ENCODE peak calls at places on chromosomes 1 and 21, in seven cellular contexts. G, L, P, N, M, T and D are unnamed samples.

GRCh38 chr21:39737376-39738000 is 7.5 kb upstream of the IGSF5 start:
- DNase-seq in G (no peak), L (no peak), P (no peak), N (no peak), M (no peak), T (no peak), D (no peak)

GRCh38 chr1:64228181-64228957 is 24.9 kb downstream of the UBE2U start:
- DNase-seq in G (no peak), L (no peak), P (no peak), N (no peak), M (peak), T (no peak), D (no peak)

GRCh38 chr1:215957692-215958091 is 390.6 kb downstream of the KCTD3 start:
- DNase-seq in G (no peak), L (no peak), P (no peak), N (no peak), M (peak), T (no peak), D (no peak)

GRCh38 chr1:37682334-37682987 is 9.9 kb upstream of the CDCA8 start:
- DNase-seq in G (peak), L (peak), P (peak), N (peak), M (peak), T (peak), D (peak)

GRCh38 chr21:29849735-29850176 is 90.0 kb downstream of the GRIK1 start:
- DNase-seq in G (peak), L (no peak), P (no peak), N (peak), M (peak), T (peak), D (peak)

GRCh38 chr1:236394905-236395779 is 1.1 kb downstream of the EDARADD start:
- DNase-seq in G (peak), L (peak), P (no peak), N (no peak), M (no peak), T (peak), D (no peak)

GRCh38 chr1:157147906-157148717 is 9.9 kb upstream of the ETV3 start:
- DNase-seq in G (no peak), L (no peak), P (no peak), N (no peak), M (peak), T (no peak), D (no peak)

GRCh38 chr1:226644541-226645176 is 94.4 kb downstream of the ITPKB start:
- DNase-seq in G (no peak), L (no peak), P (no peak), N (no peak), M (peak), T (no peak), D (no peak)

GRCh38 chr1:51946300-51946699 is 44.2 kb downstream of the RAB3B start:
- DNase-seq in G (no peak), L (no peak), P (no peak), N (no peak), M (peak), T (no peak), D (no peak)

GRCh38 chr21:33230518-33231324 is 983 bp downstream of the IFNAR2 start:
- DNase-seq in G (peak), L (peak), P (peak), N (peak), M (peak), T (peak), D (peak)

GRCh38 chr1:54806931-54807611 is 5.9 kb upstream of the TTC22 start:
- DNase-seq in G (no peak), L (no peak), P (peak), N (no peak), M (peak), T (no peak), D (no peak)

DNA sequence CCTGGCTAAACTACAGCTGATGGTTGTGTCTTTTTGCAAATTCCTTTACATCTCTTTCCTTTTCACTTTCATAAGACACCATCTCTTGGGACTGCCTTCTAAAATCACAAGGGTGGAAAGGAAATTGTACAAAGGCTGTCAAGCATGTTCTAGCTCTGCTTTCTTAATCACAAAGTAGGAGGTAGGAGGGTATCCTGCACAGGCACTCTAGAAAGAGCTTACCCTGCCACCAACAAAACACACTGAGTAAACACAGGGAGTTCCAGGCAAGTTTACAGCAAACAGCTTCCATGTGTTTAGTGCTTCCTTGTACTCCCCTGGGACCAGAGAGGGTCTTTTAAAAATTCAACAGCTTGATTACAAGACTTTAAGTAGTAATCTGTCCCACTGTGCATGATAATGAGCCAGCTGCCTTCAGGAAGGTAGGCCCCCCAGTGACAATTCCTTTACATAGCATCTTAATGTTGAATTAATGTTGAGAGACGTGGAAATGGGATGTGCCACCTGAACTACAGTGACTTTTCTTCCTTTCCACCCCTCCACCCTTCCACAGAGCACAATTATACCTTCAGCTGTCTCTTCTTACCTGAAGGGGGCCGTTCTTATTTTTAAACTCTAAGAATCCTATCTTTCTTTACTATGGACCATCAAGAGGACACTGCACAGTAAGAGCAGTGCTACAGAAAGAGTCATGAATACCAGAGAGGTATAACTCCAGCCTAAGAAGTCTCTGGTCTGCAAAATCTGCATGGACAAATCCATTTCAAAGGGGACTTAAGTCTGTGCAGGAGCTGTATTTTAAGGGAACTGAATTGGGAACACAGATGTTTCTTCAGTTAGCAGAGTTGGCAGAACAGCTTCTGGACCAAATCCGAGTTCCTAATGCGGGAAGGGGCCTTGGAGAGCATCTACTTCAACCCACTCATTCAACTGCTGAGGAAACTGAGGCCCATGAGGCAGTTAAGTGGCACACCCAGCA is 2.2 kb downstream of the PLPP3 start:
- DNase-seq in G (peak), L (no peak), P (peak), N (no peak), M (peak), T (no peak), D (no peak)
- TF ChIP-seq CTCF in G (peak), L (peak), P (peak), N (no peak), M (peak), T (peak), D (peak)

DNA sequence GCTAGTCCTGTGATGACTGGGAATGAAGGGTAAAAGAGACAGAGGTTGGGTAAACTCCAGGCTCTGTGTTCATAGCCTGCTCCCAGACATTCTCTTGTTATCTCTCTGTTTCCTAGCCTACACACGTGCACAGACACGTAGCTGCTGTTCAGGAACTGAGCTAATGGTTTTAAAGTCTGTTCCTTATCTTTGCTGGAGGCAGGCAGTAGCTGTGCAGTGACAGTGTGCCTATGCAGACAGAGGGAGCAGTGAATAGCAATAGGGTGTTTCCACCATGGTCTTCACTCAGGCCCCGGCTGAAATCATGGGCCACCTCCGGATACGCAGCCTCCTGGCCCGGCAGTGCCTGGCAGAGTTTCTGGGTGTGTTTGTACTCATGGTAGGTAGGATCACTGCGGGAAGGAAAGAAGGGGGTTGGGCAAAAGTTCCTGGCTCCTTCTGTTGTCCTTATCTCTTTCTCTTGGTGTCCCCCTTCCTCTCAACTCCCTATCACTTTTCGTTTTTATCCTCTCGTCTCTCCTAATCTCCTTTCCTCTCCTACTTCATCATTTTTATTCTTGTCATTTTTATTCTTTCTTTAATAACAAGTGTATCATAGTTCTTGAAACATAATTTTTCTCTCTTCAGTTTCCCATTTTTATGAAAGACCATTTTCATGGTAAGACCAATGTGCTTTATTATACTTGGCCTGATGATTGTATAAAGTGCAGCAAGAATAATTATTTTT is at the start of gene AQP10:
- DNase-seq in G (no peak), L (no peak), P (no peak), N (no peak), M (peak), T (no peak), D (no peak)
- TF ChIP-seq CTCF in G (no peak), L (no peak), P (no peak), N (no peak), M (no peak), T (no peak), D (no peak)

GRCh38 chr1:9128520-9129371 is at the start of gene GPR157:
- DNase-seq in G (peak), L (peak), P (peak), N (peak), M (peak), T (peak), D (peak)
- TF ChIP-seq CTCF in G (peak), L (peak), P (no peak), N (no peak), M (peak), T (no peak), D (no peak)

DNA sequence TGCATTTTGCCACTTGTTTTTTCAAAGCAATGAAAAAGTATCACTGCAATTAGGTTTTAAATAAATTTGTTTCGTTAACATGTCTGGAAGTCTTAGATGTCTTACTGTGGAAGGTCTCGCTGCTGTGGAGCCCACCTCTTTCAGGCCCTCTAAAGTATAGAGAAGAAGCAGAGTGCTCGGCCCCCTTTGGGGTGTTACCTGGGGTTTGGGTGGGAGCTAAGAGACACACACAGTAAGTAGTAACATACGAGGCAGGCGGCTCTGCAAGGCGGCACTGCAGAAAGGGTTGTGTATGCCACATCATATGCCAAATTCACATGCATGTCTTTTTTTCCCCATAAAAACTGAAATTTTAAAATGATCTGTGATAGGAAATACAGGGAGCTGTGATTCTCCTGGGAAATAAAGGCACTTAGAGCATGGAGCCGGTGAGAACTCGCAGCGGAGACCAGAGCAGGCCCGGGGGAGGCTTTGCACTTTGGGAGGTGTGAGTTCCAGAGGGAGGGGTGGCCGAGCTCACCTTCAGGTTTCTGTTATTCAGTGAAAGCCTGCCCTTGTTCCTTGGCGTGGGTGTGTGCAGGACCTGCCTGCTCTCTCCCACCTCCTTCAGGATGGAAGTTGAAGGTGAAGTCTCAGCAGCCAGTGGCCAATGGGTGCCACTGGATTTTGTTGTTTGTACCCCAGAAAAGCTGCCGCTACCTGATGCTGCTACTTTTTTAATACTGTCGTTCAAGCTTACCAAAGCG is 35.7 kb upstream of the PWP2 start:
- DNase-seq in G (peak), L (no peak), P (no peak), N (no peak), M (no peak), T (no peak), D (no peak)
- TF ChIP-seq CTCF in G (peak), L (no peak), P (no peak), N (no peak), M (no peak), T (no peak), D (no peak)

GRCh38 chr1:110471131-110471530 is 20.2 kb downstream of the PROK1 start:
- DNase-seq in G (no peak), L (no peak), P (no peak), N (no peak), M (no peak), T (no peak), D (no peak)
- TF ChIP-seq CTCF in G (peak), L (no peak), P (no peak), N (no peak), M (no peak), T (peak), D (no peak)

GRCh38 chr1:190320952-190321351 is 156.7 kb downstream of the BRINP3 start:
- DNase-seq in G (peak), L (no peak), P (no peak), N (no peak), M (peak), T (no peak), D (no peak)
- TF ChIP-seq CTCF in G (peak), L (no peak), P (no peak), N (no peak), M (peak), T (peak), D (no peak)

DNA sequence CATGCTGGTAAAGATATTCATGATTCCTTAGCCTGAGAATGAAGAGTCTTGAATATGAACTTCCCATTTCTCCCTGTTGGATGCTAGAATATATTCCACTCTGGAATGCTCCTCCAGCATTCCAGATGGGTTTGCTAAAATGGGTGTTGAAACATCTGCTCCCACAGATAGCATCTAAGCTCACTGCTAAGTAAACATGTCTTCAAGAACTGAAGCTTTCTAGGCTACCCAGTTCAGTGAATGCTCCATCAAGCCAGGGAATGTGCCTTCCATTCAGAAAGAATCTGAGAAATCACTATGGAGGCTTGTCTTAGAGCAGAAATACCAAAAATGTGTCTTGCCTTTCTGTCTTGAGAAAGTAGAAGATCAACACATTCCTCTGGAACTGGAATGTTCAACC is 81.1 kb downstream of the TNFSF18 start:
- DNase-seq in G (peak), L (no peak), P (no peak), N (no peak), M (peak), T (no peak), D (no peak)
- TF ChIP-seq CTCF in G (no peak), L (no peak), P (no peak), N (no peak), M (no peak), T (no peak), D (no peak)